ENCODE peak calls at places on chromosomes 12 and 14, in seven cellular contexts. One of them, this sample, is unnamed.

GRCh38 chr12:44227601-44228000 is 391.7 kb downstream of the TMEM117 start:
- DNase-seq in thyroid gland: no peak
- DNase-seq in GM23248: peak; percentile 5
- DNase-seq in mesendoderm: no peak
- DNase-seq in heart right ventricle: no peak
- DNase-seq in transverse colon: no peak
- DNase-seq in HL-60: no peak
- DNase-seq in this sample: no peak

GRCh38 chr14:102280376-102280962 is 24.5 kb downstream of the MOK start:
- DNase-seq in GM23248: peak; percentile 98
- DNase-seq in heart right ventricle: no peak
- DNase-seq in transverse colon: no peak
- DNase-seq in HL-60: no peak
- DNase-seq in mesendoderm: no peak
- DNase-seq in thyroid gland: no peak
- DNase-seq in this sample: no peak

GRCh38 chr12:121786441-121786825 is 7.1 kb downstream of the RHOF start:
- DNase-seq in heart right ventricle: no peak
- DNase-seq in HL-60: peak; percentile 65
- DNase-seq in transverse colon: peak; percentile 88
- DNase-seq in thyroid gland: peak; percentile 80
- DNase-seq in GM23248: peak; percentile 96
- DNase-seq in mesendoderm: peak; percentile 83
- DNase-seq in this sample: no peak

GRCh38 chr14:72614891-72615410 is 278.9 kb downstream of the DPF3 start:
- DNase-seq in mesendoderm: no peak
- DNase-seq in HL-60: no peak
- DNase-seq in heart right ventricle: no peak
- DNase-seq in GM23248: no peak
- DNase-seq in transverse colon: no peak
- DNase-seq in thyroid gland: no peak
- DNase-seq in this sample: no peak

GRCh38 chr14:88553886-88554457 is 835 bp downstream of the PTPN21 start:
- DNase-seq in transverse colon: no peak
- DNase-seq in HL-60: no peak
- DNase-seq in mesendoderm: peak; percentile 23
- DNase-seq in GM23248: peak; percentile 51
- DNase-seq in thyroid gland: peak; percentile 32
- DNase-seq in heart right ventricle: no peak
- DNase-seq in this sample: no peak

GRCh38 chr12:62647586-62647985 is 181.0 kb downstream of the MON2 start:
- DNase-seq in HL-60: no peak
- DNase-seq in GM23248: no peak
- DNase-seq in transverse colon: no peak
- DNase-seq in mesendoderm: no peak
- DNase-seq in heart right ventricle: peak; percentile 59
- DNase-seq in thyroid gland: no peak
- DNase-seq in this sample: no peak

GRCh38 chr14:55062517-55063351 is 11.3 kb downstream of the MAPK1IP1L start:
- DNase-seq in heart right ventricle: peak; percentile 57
- DNase-seq in transverse colon: no peak
- DNase-seq in HL-60: no peak
- DNase-seq in mesendoderm: no peak
- DNase-seq in thyroid gland: peak; percentile 59
- DNase-seq in GM23248: no peak
- DNase-seq in this sample: no peak

GRCh38 chr12:111971800-111972199 is 41.2 kb downstream of the TMEM116 start:
- DNase-seq in HL-60: no peak
- DNase-seq in heart right ventricle: no peak
- DNase-seq in GM23248: no peak
- DNase-seq in transverse colon: no peak
- DNase-seq in thyroid gland: no peak
- DNase-seq in mesendoderm: no peak
- DNase-seq in this sample: no peak

GRCh38 chr14:104542871-104543830 is 36.4 kb upstream of the C14orf180 start:
- DNase-seq in GM23248: no peak
- DNase-seq in mesendoderm: no peak
- DNase-seq in transverse colon: no peak
- DNase-seq in HL-60: no peak
- DNase-seq in heart right ventricle: no peak
- DNase-seq in thyroid gland: no peak
- DNase-seq in this sample: no peak

GRCh38 chr12:111435661-111436201 is 30.0 kb downstream of the SH2B3 start:
- DNase-seq in HL-60: no peak
- DNase-seq in transverse colon: no peak
- DNase-seq in heart right ventricle: no peak
- DNase-seq in mesendoderm: no peak
- DNase-seq in GM23248: no peak
- DNase-seq in thyroid gland: peak; percentile 23
- DNase-seq in this sample: no peak

GRCh38 chr14:70315942-70316341 is 43.5 kb downstream of the COX16 start:
- DNase-seq in mesendoderm: no peak
- DNase-seq in thyroid gland: no peak
- DNase-seq in HL-60: no peak
- DNase-seq in GM23248: peak; percentile 5
- DNase-seq in heart right ventricle: no peak
- DNase-seq in transverse colon: no peak
- DNase-seq in this sample: no peak

GRCh38 chr14:100979079-100979478 is 75.6 kb upstream of the RTL1 start:
- DNase-seq in transverse colon: no peak
- DNase-seq in thyroid gland: no peak
- DNase-seq in heart right ventricle: no peak
- DNase-seq in mesendoderm: no peak
- DNase-seq in HL-60: no peak
- DNase-seq in GM23248: no peak
- DNase-seq in this sample: no peak

DNA sequence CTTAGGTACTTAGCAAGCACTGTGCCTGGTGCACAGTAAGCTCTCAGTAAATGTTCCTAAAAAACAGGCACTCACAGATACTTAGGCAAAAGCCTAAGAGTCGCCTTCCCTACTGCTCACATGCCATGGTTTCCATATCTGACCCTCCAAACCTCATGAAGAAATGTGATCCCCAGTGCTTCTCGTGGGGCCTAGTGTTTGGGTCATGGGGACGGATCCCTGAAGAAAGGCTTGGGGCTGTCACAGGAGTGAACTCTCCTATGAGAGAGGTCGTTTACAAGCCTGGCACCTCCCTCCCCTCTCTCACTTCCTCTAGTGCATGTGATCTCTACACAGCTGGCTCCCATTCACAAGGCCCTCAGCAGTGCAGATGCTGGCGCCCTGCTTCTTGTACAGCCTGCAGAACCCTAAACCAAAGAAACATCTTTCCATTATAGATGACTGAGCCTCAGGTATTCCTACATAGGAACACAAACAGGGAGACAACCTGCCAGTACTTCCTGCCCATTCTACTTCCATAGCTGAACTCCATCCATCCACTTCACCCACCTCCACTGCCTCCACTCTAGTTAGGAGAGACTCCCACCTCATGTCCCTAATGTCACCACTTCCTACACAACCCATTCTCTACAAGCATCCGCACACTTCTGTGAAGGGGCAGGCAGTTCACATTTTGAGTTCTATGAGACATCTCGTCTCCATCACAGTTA is 2.9 kb downstream of the SLC15A4 start:
- DNase-seq in HL-60: peak; percentile 66
- DNase-seq in GM23248: no peak
- DNase-seq in mesendoderm: peak; percentile 24
- DNase-seq in transverse colon: peak; percentile 69
- DNase-seq in thyroid gland: peak; percentile 20
- DNase-seq in heart right ventricle: peak; percentile 30
- DNase-seq in this sample: no peak
- H3K4me3 ChIP-seq in HL-60: no peak overlapping the region
- H3K4me3 ChIP-seq in GM23248: no peak overlapping the region
- H3K4me3 ChIP-seq in mesendoderm: no peak overlapping the region
- H3K4me3 ChIP-seq in transverse colon: no peak overlapping the region
- H3K4me3 ChIP-seq in thyroid gland: no peak overlapping the region
- H3K4me3 ChIP-seq in heart right ventricle: no peak overlapping the region
- H3K4me3 ChIP-seq in this sample: no peak overlapping the region

GRCh38 chr12:52043386-52044212 is 7.6 kb upstream of the NR4A1 start:
- DNase-seq in thyroid gland: peak; percentile 94
- DNase-seq in heart right ventricle: peak; percentile 83
- DNase-seq in mesendoderm: no peak
- DNase-seq in transverse colon: no peak
- DNase-seq in HL-60: no peak
- DNase-seq in GM23248: peak; percentile 81
- DNase-seq in this sample: no peak

GRCh38 chr12:52045794-52046199 is 5.4 kb upstream of the NR4A1 start:
- DNase-seq in HL-60: peak; percentile 67
- DNase-seq in heart right ventricle: peak; percentile 66
- DNase-seq in GM23248: no peak
- DNase-seq in mesendoderm: no peak
- DNase-seq in transverse colon: peak; percentile 77
- DNase-seq in thyroid gland: no peak
- DNase-seq in this sample: no peak

GRCh38 chr12:52046859-52047258 is 4.4 kb upstream of the NR4A1 start:
- DNase-seq in GM23248: no peak
- DNase-seq in heart right ventricle: no peak
- DNase-seq in mesendoderm: no peak
- DNase-seq in HL-60: no peak
- DNase-seq in thyroid gland: no peak
- DNase-seq in transverse colon: no peak
- DNase-seq in this sample: no peak

GRCh38 chr12:52042706-52043385 is 8.4 kb upstream of the NR4A1 start:
- DNase-seq in transverse colon: no peak
- DNase-seq in mesendoderm: no peak
- DNase-seq in heart right ventricle: no peak
- DNase-seq in thyroid gland: no peak
- DNase-seq in GM23248: no peak
- DNase-seq in HL-60: no peak
- DNase-seq in this sample: no peak

GRCh38 chr12:52044284-52044983 is 6.8 kb upstream of the NR4A1 start:
- DNase-seq in heart right ventricle: peak; percentile 87
- DNase-seq in transverse colon: peak; percentile 57
- DNase-seq in mesendoderm: no peak
- DNase-seq in GM23248: peak; percentile 94
- DNase-seq in thyroid gland: peak; percentile 78
- DNase-seq in HL-60: no peak
- DNase-seq in this sample: no peak
- H3K27ac ChIP-seq in heart right ventricle: peak overlapping the region; percentile 97
- H3K27ac ChIP-seq in transverse colon: peak overlapping the region; percentile 90
- H3K27ac ChIP-seq in mesendoderm: no peak overlapping the region
- H3K27ac ChIP-seq in GM23248: peak overlapping the region; percentile 98
- H3K27ac ChIP-seq in thyroid gland: peak overlapping the region; percentile 98
- H3K27ac ChIP-seq in HL-60: no peak overlapping the region
- H3K27ac ChIP-seq in this sample: peak overlapping the region; percentile 25

GRCh38 chr12:21662122-21662792 is 4.6 kb upstream of the LDHB start:
- DNase-seq in thyroid gland: no peak
- DNase-seq in HL-60: no peak
- DNase-seq in transverse colon: no peak
- DNase-seq in GM23248: no peak
- DNase-seq in mesendoderm: no peak
- DNase-seq in heart right ventricle: no peak
- DNase-seq in this sample: no peak

GRCh38 chr12:21655594-21655993 is 2.0 kb downstream of the LDHB start:
- DNase-seq in heart right ventricle: no peak
- DNase-seq in mesendoderm: no peak
- DNase-seq in HL-60: no peak
- DNase-seq in transverse colon: no peak
- DNase-seq in GM23248: no peak
- DNase-seq in thyroid gland: no peak
- DNase-seq in this sample: no peak

GRCh38 chr12:21656931-21657335 is 709 bp downstream of the LDHB start:
- DNase-seq in mesendoderm: peak; percentile 68
- DNase-seq in thyroid gland: peak; percentile 56
- DNase-seq in transverse colon: peak; percentile 42
- DNase-seq in heart right ventricle: no peak
- DNase-seq in HL-60: peak; percentile 58
- DNase-seq in GM23248: peak; percentile 75
- DNase-seq in this sample: no peak

GRCh38 chr12:21659383-21659782 is 1.7 kb upstream of the LDHB start:
- DNase-seq in transverse colon: no peak
- DNase-seq in HL-60: no peak
- DNase-seq in mesendoderm: peak; percentile 22
- DNase-seq in thyroid gland: no peak
- DNase-seq in GM23248: no peak
- DNase-seq in heart right ventricle: no peak
- DNase-seq in this sample: no peak

GRCh38 chr12:21657336-21658077 is at the start of gene LDHB:
- DNase-seq in mesendoderm: peak; percentile 99
- DNase-seq in thyroid gland: peak; percentile 99
- DNase-seq in GM23248: peak; percentile 96
- DNase-seq in HL-60: peak; percentile 96
- DNase-seq in transverse colon: peak; percentile 95
- DNase-seq in heart right ventricle: peak; percentile 94
- DNase-seq in this sample: peak; percentile 87
- H3K4me3 ChIP-seq in mesendoderm: peak within 1 kb of the TSS; percentile 99
- H3K4me3 ChIP-seq in thyroid gland: peak within 1 kb of the TSS; percentile 85
- H3K4me3 ChIP-seq in GM23248: peak within 1 kb of the TSS; percentile 96
- H3K4me3 ChIP-seq in HL-60: peak within 1 kb of the TSS; percentile 85
- H3K4me3 ChIP-seq in transverse colon: peak within 1 kb of the TSS; percentile 71
- H3K4me3 ChIP-seq in heart right ventricle: peak within 1 kb of the TSS; percentile 75
- H3K4me3 ChIP-seq in this sample: peak within 1 kb of the TSS; percentile 98

GRCh38 chr12:56518570-56518969 is 3.0 kb upstream of the RBMS2 start:
- DNase-seq in thyroid gland: no peak
- DNase-seq in HL-60: no peak
- DNase-seq in GM23248: peak; percentile 77
- DNase-seq in heart right ventricle: no peak
- DNase-seq in transverse colon: no peak
- DNase-seq in mesendoderm: no peak
- DNase-seq in this sample: no peak

GRCh38 chr12:56521590-56522371 is at the start of gene RBMS2:
- DNase-seq in mesendoderm: peak; percentile 98
- DNase-seq in HL-60: peak; percentile 20
- DNase-seq in GM23248: peak; percentile 96
- DNase-seq in heart right ventricle: peak; percentile 68
- DNase-seq in transverse colon: peak; percentile 80
- DNase-seq in thyroid gland: peak; percentile 92
- DNase-seq in this sample: peak; percentile 71

GRCh38 chr12:56521209-56521589 is 421 bp upstream of the RBMS2 start:
- DNase-seq in thyroid gland: peak; percentile 40
- DNase-seq in mesendoderm: no peak
- DNase-seq in heart right ventricle: peak; percentile 19
- DNase-seq in GM23248: peak; percentile 45
- DNase-seq in HL-60: peak; percentile 67
- DNase-seq in transverse colon: peak; percentile 17
- DNase-seq in this sample: no peak

GRCh38 chr12:56520025-56520810 is 1.4 kb upstream of the RBMS2 start:
- DNase-seq in heart right ventricle: no peak
- DNase-seq in GM23248: peak; percentile 69
- DNase-seq in thyroid gland: no peak
- DNase-seq in mesendoderm: no peak
- DNase-seq in transverse colon: no peak
- DNase-seq in HL-60: no peak
- DNase-seq in this sample: no peak

DNA sequence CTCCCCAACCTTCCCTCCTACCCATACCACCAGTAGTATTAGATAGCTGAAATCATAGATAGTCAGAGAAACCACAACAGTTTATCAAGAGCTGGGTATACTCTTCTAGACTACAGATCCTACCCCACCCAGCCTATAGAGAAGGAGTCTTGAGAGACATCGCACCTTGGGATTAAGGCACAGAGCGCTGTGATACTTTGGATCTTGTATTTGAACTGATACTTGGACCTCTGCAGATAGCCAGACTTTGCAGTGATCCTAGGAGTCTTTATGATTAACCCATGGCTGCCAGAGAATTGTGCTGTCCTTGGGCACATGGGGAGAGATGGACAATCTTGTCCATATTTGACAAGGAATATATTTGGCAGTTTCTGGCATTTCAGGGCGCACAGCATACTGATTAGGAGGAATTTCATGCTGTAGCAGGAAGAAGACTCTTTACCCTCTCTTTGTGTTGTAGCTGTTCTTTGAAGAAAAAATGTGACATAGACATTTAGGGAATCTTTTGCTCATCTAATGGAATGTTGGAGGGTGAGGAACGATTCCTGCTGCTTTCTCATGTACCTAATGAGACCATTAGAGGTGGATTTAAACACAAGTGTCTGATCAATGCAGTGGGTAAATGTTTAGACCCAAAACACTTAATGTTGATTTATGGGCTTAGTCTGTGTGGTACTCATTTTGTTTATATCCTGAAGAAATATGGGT is 1.0 kb downstream of the RBMS2 start:
- DNase-seq in HL-60: no peak
- DNase-seq in mesendoderm: peak; percentile 69
- DNase-seq in thyroid gland: no peak
- DNase-seq in transverse colon: no peak
- DNase-seq in heart right ventricle: no peak
- DNase-seq in GM23248: peak; percentile 59
- DNase-seq in this sample: no peak
- H3K27ac ChIP-seq in HL-60: no peak overlapping the region
- H3K27ac ChIP-seq in mesendoderm: peak overlapping the region; percentile 74
- H3K27ac ChIP-seq in thyroid gland: peak overlapping the region; percentile 96
- H3K27ac ChIP-seq in transverse colon: peak overlapping the region; percentile 87
- H3K27ac ChIP-seq in heart right ventricle: peak overlapping the region; percentile 95
- H3K27ac ChIP-seq in GM23248: peak overlapping the region; percentile 68
- H3K27ac ChIP-seq in this sample: peak overlapping the region; percentile 93